ENCODE peak calls at places on chromosomes 3 and 15, in four cellular contexts. T is GM04503, Z is AG09309, H is lung. K is an unnamed sample.

GRCh38 chr15:59892995-59893394 is 111.1 kb upstream of the FOXB1 start:
- DNase-seq in T (no peak), H (no peak), Z (no peak), K (no peak)

GRCh38 chr3:172132159-172132586 is 92.8 kb downstream of the FNDC3B start:
- DNase-seq in T (no peak), H (no peak), Z (no peak), K (no peak)

GRCh38 chr3:119289371-119289770 is 4.8 kb upstream of the ARHGAP31 start:
- DNase-seq in T (no peak), H (no peak), Z (no peak), K (no peak)

GRCh38 chr3:187398955-187399354 is 30.8 kb downstream of the RTP4 start:
- DNase-seq in H (no peak), Z (no peak), T (no peak), K (no peak)

GRCh38 chr3:146077181-146077580 is 83.8 kb downstream of the PLOD2 start:
- DNase-seq in Z (no peak), H (no peak), T (no peak), K (no peak)

GRCh38 chr3:194103475-194103874 is 32.5 kb upstream of the HES1 start:
- DNase-seq in Z (no peak), H (no peak), T (no peak), K (no peak)

GRCh38 chr15:57216288-57216687 is 160.0 kb upstream of the CGNL1 start:
- DNase-seq in T (no peak), H (no peak), Z (peak), K (no peak)

GRCh38 chr3:111362286-111363009 is 179.5 kb upstream of the CD96 start:
- DNase-seq in T (no peak), H (no peak), Z (no peak), K (no peak)

GRCh38 chr3:111820651-111821050 is 38.4 kb upstream of the PHLDB2 start:
- DNase-seq in H (no peak), T (no peak), Z (no peak), K (no peak)

K was measured in AG04449.